ENCODE peak calls at places on chromosomes 11 and 22, in ten cellular contexts. One of them, this sample, is unnamed. For H3K9me3, the result is how much of the 10 kb centered on the place peaks cover.

GRCh38 chr11:62069961-62070919 is 53.6 kb upstream of the INCENP start:
- DNase-seq in endothelial cell of umbilical vein: no peak
- DNase-seq in transverse colon: no peak
- DNase-seq in K562: no peak
- DNase-seq in sigmoid colon: peak
- DNase-seq in breast epithelium: no peak
- DNase-seq in esophagus muscularis mucosa: no peak
- DNase-seq in H1: no peak
- DNase-seq in stomach: no peak
- DNase-seq in SK-N-SH: no peak
- DNase-seq in this sample: no peak

GRCh38 chr11:119594639-119595249 is 134.3 kb downstream of the NECTIN1 start:
- DNase-seq in sigmoid colon: no peak
- DNase-seq in K562: peak
- DNase-seq in transverse colon: no peak
- DNase-seq in breast epithelium: no peak
- DNase-seq in H1: no peak
- DNase-seq in stomach: no peak
- DNase-seq in endothelial cell of umbilical vein: peak
- DNase-seq in SK-N-SH: no peak
- DNase-seq in esophagus muscularis mucosa: no peak
- DNase-seq in this sample: no peak

GRCh38 chr11:117039897-117040296 is 58.3 kb downstream of the SIK3 start:
- DNase-seq in K562: peak
- DNase-seq in breast epithelium: no peak
- DNase-seq in endothelial cell of umbilical vein: no peak
- DNase-seq in H1: no peak
- DNase-seq in esophagus muscularis mucosa: no peak
- DNase-seq in SK-N-SH: no peak
- DNase-seq in stomach: no peak
- DNase-seq in transverse colon: no peak
- DNase-seq in sigmoid colon: no peak
- DNase-seq in this sample: no peak

GRCh38 chr22:22424210-22424800 is 84.2 kb downstream of the ZNF280B start:
- DNase-seq in esophagus muscularis mucosa: no peak
- DNase-seq in SK-N-SH: no peak
- DNase-seq in transverse colon: no peak
- DNase-seq in sigmoid colon: no peak
- DNase-seq in stomach: no peak
- DNase-seq in breast epithelium: no peak
- DNase-seq in H1: peak
- DNase-seq in K562: no peak
- DNase-seq in endothelial cell of umbilical vein: no peak
- DNase-seq in this sample: no peak

GRCh38 chr11:82546556-82547162 is 187.0 kb downstream of the FAM181B start:
- DNase-seq in H1: no peak
- DNase-seq in K562: no peak
- DNase-seq in stomach: no peak
- DNase-seq in SK-N-SH: no peak
- DNase-seq in esophagus muscularis mucosa: no peak
- DNase-seq in sigmoid colon: no peak
- DNase-seq in breast epithelium: no peak
- DNase-seq in transverse colon: no peak
- DNase-seq in endothelial cell of umbilical vein: no peak
- DNase-seq in this sample: no peak

GRCh38 chr22:36027579-36027959 is 1.1 kb downstream of the RBFOX2 start:
- DNase-seq in sigmoid colon: peak
- DNase-seq in H1: no peak
- DNase-seq in esophagus muscularis mucosa: no peak
- DNase-seq in endothelial cell of umbilical vein: no peak
- DNase-seq in K562: no peak
- DNase-seq in transverse colon: peak
- DNase-seq in SK-N-SH: no peak
- DNase-seq in breast epithelium: no peak
- DNase-seq in stomach: no peak
- DNase-seq in this sample: no peak

GRCh38 chr11:126146454-126147192 is 64.8 kb downstream of the RPUSD4 start:
- DNase-seq in sigmoid colon: no peak
- DNase-seq in breast epithelium: no peak
- DNase-seq in K562: no peak
- DNase-seq in H1: no peak
- DNase-seq in stomach: no peak
- DNase-seq in endothelial cell of umbilical vein: no peak
- DNase-seq in SK-N-SH: no peak
- DNase-seq in esophagus muscularis mucosa: no peak
- DNase-seq in transverse colon: no peak
- DNase-seq in this sample: no peak

GRCh38 chr11:85875505-85875904 is 20.3 kb downstream of the CCDC83 start:
- DNase-seq in esophagus muscularis mucosa: no peak
- DNase-seq in transverse colon: no peak
- DNase-seq in H1: no peak
- DNase-seq in stomach: no peak
- DNase-seq in K562: no peak
- DNase-seq in SK-N-SH: no peak
- DNase-seq in breast epithelium: no peak
- DNase-seq in sigmoid colon: no peak
- DNase-seq in endothelial cell of umbilical vein: no peak
- DNase-seq in this sample: no peak

GRCh38 chr22:45859231-45860161 is 117.5 kb downstream of the WNT7B start:
- DNase-seq in SK-N-SH: no peak
- DNase-seq in H1: no peak
- DNase-seq in stomach: peak
- DNase-seq in transverse colon: no peak
- DNase-seq in sigmoid colon: no peak
- DNase-seq in K562: no peak
- DNase-seq in esophagus muscularis mucosa: peak
- DNase-seq in breast epithelium: peak
- DNase-seq in endothelial cell of umbilical vein: no peak
- DNase-seq in this sample: no peak

GRCh38 chr11:27174026-27174425 is 133.4 kb downstream of the BBOX1 start:
- DNase-seq in SK-N-SH: no peak
- DNase-seq in endothelial cell of umbilical vein: no peak
- DNase-seq in stomach: peak
- DNase-seq in transverse colon: no peak
- DNase-seq in breast epithelium: peak
- DNase-seq in H1: no peak
- DNase-seq in esophagus muscularis mucosa: peak
- DNase-seq in sigmoid colon: no peak
- DNase-seq in K562: no peak
- DNase-seq in this sample: no peak

GRCh38 chr11:9716275-9717039 is 52.6 kb downstream of the SWAP70 start:
- DNase-seq in esophagus muscularis mucosa: no peak
- DNase-seq in transverse colon: no peak
- DNase-seq in K562: peak
- DNase-seq in sigmoid colon: no peak
- DNase-seq in endothelial cell of umbilical vein: peak
- DNase-seq in SK-N-SH: no peak
- DNase-seq in stomach: no peak
- DNase-seq in H1: no peak
- DNase-seq in breast epithelium: no peak
- DNase-seq in this sample: no peak

GRCh38 chr11:117492578-117493251 is 165.1 kb downstream of the CEP164 start:
- DNase-seq in transverse colon: no peak
- DNase-seq in esophagus muscularis mucosa: no peak
- DNase-seq in H1: peak
- DNase-seq in stomach: no peak
- DNase-seq in endothelial cell of umbilical vein: no peak
- DNase-seq in sigmoid colon: no peak
- DNase-seq in breast epithelium: no peak
- DNase-seq in K562: no peak
- DNase-seq in SK-N-SH: peak
- DNase-seq in this sample: no peak

GRCh38 chr11:116130122-116130521 is 625.9 kb upstream of the CADM1 start:
- DNase-seq in stomach: no peak
- DNase-seq in SK-N-SH: no peak
- DNase-seq in sigmoid colon: no peak
- DNase-seq in breast epithelium: no peak
- DNase-seq in K562: no peak
- DNase-seq in endothelial cell of umbilical vein: no peak
- DNase-seq in H1: peak
- DNase-seq in esophagus muscularis mucosa: peak
- DNase-seq in transverse colon: no peak
- DNase-seq in this sample: no peak

GRCh38 chr11:68125164-68125563 is 4.0 kb upstream of the CHKA start:
- DNase-seq in breast epithelium: no peak
- DNase-seq in K562: no peak
- DNase-seq in esophagus muscularis mucosa: no peak
- DNase-seq in sigmoid colon: no peak
- DNase-seq in endothelial cell of umbilical vein: no peak
- DNase-seq in transverse colon: no peak
- DNase-seq in stomach: no peak
- DNase-seq in H1: no peak
- DNase-seq in SK-N-SH: no peak
- DNase-seq in this sample: no peak

GRCh38 chr11:68128682-68129327 is 7.6 kb upstream of the CHKA start:
- DNase-seq in sigmoid colon: peak
- DNase-seq in stomach: peak
- DNase-seq in endothelial cell of umbilical vein: peak
- DNase-seq in H1: no peak
- DNase-seq in breast epithelium: no peak
- DNase-seq in transverse colon: peak
- DNase-seq in SK-N-SH: peak
- DNase-seq in K562: peak
- DNase-seq in esophagus muscularis mucosa: no peak
- DNase-seq in this sample: no peak

GRCh38 chr11:68135161-68135560 is 14.0 kb upstream of the CHKA start:
- DNase-seq in sigmoid colon: peak
- DNase-seq in SK-N-SH: no peak
- DNase-seq in esophagus muscularis mucosa: no peak
- DNase-seq in H1: no peak
- DNase-seq in stomach: no peak
- DNase-seq in K562: no peak
- DNase-seq in endothelial cell of umbilical vein: no peak
- DNase-seq in transverse colon: no peak
- DNase-seq in breast epithelium: peak
- DNase-seq in this sample: no peak

GRCh38 chr11:68127791-68128681 is 6.8 kb upstream of the CHKA start:
- DNase-seq in SK-N-SH: peak
- DNase-seq in H1: peak
- DNase-seq in breast epithelium: peak
- DNase-seq in endothelial cell of umbilical vein: peak
- DNase-seq in transverse colon: peak
- DNase-seq in sigmoid colon: peak
- DNase-seq in K562: peak
- DNase-seq in stomach: peak
- DNase-seq in esophagus muscularis mucosa: no peak
- DNase-seq in this sample: no peak

GRCh38 chr11:68130121-68130520 is 8.9 kb upstream of the CHKA start:
- DNase-seq in breast epithelium: no peak
- DNase-seq in sigmoid colon: no peak
- DNase-seq in H1: no peak
- DNase-seq in endothelial cell of umbilical vein: no peak
- DNase-seq in transverse colon: no peak
- DNase-seq in SK-N-SH: no peak
- DNase-seq in stomach: no peak
- DNase-seq in K562: no peak
- DNase-seq in esophagus muscularis mucosa: no peak
- DNase-seq in this sample: no peak
- H3K9me3 ChIP-seq in breast epithelium: under half
- H3K9me3 ChIP-seq in sigmoid colon: under half
- H3K9me3 ChIP-seq in H1: under half
- H3K9me3 ChIP-seq in endothelial cell of umbilical vein: under half
- H3K9me3 ChIP-seq in transverse colon: under half
- H3K9me3 ChIP-seq in SK-N-SH: under half
- H3K9me3 ChIP-seq in stomach: under half
- H3K9me3 ChIP-seq in K562: under half
- H3K9me3 ChIP-seq in esophagus muscularis mucosa: under half
- H3K9me3 ChIP-seq in this sample: under half

GRCh38 chr11:33722579-33723234 is 13.5 kb downstream of the CD59 start:
- DNase-seq in SK-N-SH: no peak
- DNase-seq in K562: peak
- DNase-seq in H1: no peak
- DNase-seq in transverse colon: no peak
- DNase-seq in stomach: no peak
- DNase-seq in endothelial cell of umbilical vein: peak
- DNase-seq in breast epithelium: no peak
- DNase-seq in esophagus muscularis mucosa: no peak
- DNase-seq in sigmoid colon: no peak
- DNase-seq in this sample: no peak
- TF ChIP-seq POLR2AphosphoS5 in SK-N-SH: no peak
- TF ChIP-seq POLR2AphosphoS5 in K562: no peak
- TF ChIP-seq POLR2AphosphoS5 in H1: no peak
- TF ChIP-seq POLR2AphosphoS5 in transverse colon: no peak
- TF ChIP-seq POLR2AphosphoS5 in stomach: no peak
- TF ChIP-seq POLR2AphosphoS5 in endothelial cell of umbilical vein: peak
- TF ChIP-seq POLR2AphosphoS5 in breast epithelium: no peak
- TF ChIP-seq POLR2AphosphoS5 in esophagus muscularis mucosa: no peak
- TF ChIP-seq POLR2AphosphoS5 in sigmoid colon: no peak
- TF ChIP-seq POLR2AphosphoS5 in this sample: no peak

GRCh38 chr22:27993201-27993635 is 74.2 kb upstream of the PITPNB start:
- DNase-seq in H1: no peak
- DNase-seq in stomach: peak
- DNase-seq in endothelial cell of umbilical vein: no peak
- DNase-seq in transverse colon: peak
- DNase-seq in sigmoid colon: peak
- DNase-seq in SK-N-SH: no peak
- DNase-seq in breast epithelium: peak
- DNase-seq in esophagus muscularis mucosa: no peak
- DNase-seq in K562: no peak
- DNase-seq in this sample: no peak

GRCh38 chr22:27990451-27990840 is 71.4 kb upstream of the PITPNB start:
- DNase-seq in esophagus muscularis mucosa: no peak
- DNase-seq in sigmoid colon: peak
- DNase-seq in endothelial cell of umbilical vein: no peak
- DNase-seq in H1: no peak
- DNase-seq in breast epithelium: no peak
- DNase-seq in K562: no peak
- DNase-seq in SK-N-SH: no peak
- DNase-seq in transverse colon: no peak
- DNase-seq in stomach: peak
- DNase-seq in this sample: no peak

GRCh38 chr22:27992294-27993165 is 73.5 kb upstream of the PITPNB start:
- DNase-seq in transverse colon: no peak
- DNase-seq in K562: no peak
- DNase-seq in SK-N-SH: no peak
- DNase-seq in breast epithelium: peak
- DNase-seq in H1: no peak
- DNase-seq in stomach: peak
- DNase-seq in esophagus muscularis mucosa: no peak
- DNase-seq in sigmoid colon: peak
- DNase-seq in endothelial cell of umbilical vein: no peak
- DNase-seq in this sample: no peak

GRCh38 chr22:27990879-27991278 is 71.8 kb upstream of the PITPNB start:
- DNase-seq in H1: peak
- DNase-seq in transverse colon: peak
- DNase-seq in K562: peak
- DNase-seq in SK-N-SH: peak
- DNase-seq in esophagus muscularis mucosa: no peak
- DNase-seq in sigmoid colon: peak
- DNase-seq in breast epithelium: no peak
- DNase-seq in stomach: peak
- DNase-seq in endothelial cell of umbilical vein: peak
- DNase-seq in this sample: no peak

GRCh38 chr22:27991586-27992293 is 72.7 kb upstream of the PITPNB start:
- DNase-seq in sigmoid colon: peak
- DNase-seq in esophagus muscularis mucosa: no peak
- DNase-seq in transverse colon: no peak
- DNase-seq in SK-N-SH: no peak
- DNase-seq in breast epithelium: peak
- DNase-seq in stomach: peak
- DNase-seq in endothelial cell of umbilical vein: no peak
- DNase-seq in K562: no peak
- DNase-seq in H1: no peak
- DNase-seq in this sample: no peak
- H3K9me3 ChIP-seq in sigmoid colon: under half
- H3K9me3 ChIP-seq in esophagus muscularis mucosa: under half
- H3K9me3 ChIP-seq in transverse colon: under half
- H3K9me3 ChIP-seq in SK-N-SH: under half
- H3K9me3 ChIP-seq in breast epithelium: under half
- H3K9me3 ChIP-seq in stomach: under half
- H3K9me3 ChIP-seq in endothelial cell of umbilical vein: under half
- H3K9me3 ChIP-seq in K562: under half
- H3K9me3 ChIP-seq in H1: under half
- H3K9me3 ChIP-seq in this sample: under half

GRCh38 chr11:86952221-86952875 is 2.8 kb downstream of the FZD4 start:
- DNase-seq in esophagus muscularis mucosa: no peak
- DNase-seq in breast epithelium: no peak
- DNase-seq in H1: no peak
- DNase-seq in endothelial cell of umbilical vein: peak
- DNase-seq in stomach: no peak
- DNase-seq in SK-N-SH: no peak
- DNase-seq in transverse colon: no peak
- DNase-seq in sigmoid colon: no peak
- DNase-seq in K562: no peak
- DNase-seq in this sample: no peak
- TF ChIP-seq POLR2AphosphoS5 in esophagus muscularis mucosa: no peak
- TF ChIP-seq POLR2AphosphoS5 in breast epithelium: no peak
- TF ChIP-seq POLR2AphosphoS5 in H1: no peak
- TF ChIP-seq POLR2AphosphoS5 in endothelial cell of umbilical vein: no peak
- TF ChIP-seq POLR2AphosphoS5 in stomach: no peak
- TF ChIP-seq POLR2AphosphoS5 in SK-N-SH: no peak
- TF ChIP-seq POLR2AphosphoS5 in transverse colon: no peak
- TF ChIP-seq POLR2AphosphoS5 in sigmoid colon: no peak
- TF ChIP-seq POLR2AphosphoS5 in K562: no peak
- TF ChIP-seq POLR2AphosphoS5 in this sample: no peak

This sample was measured in SK-N-MC.